ENCODE peak calls at places on chromosomes 16 and 17, in ten cellular contexts. W, D, P, E, M, Q, F, I, S and G are unnamed samples.

GRCh38 chr16:48586083-48586482 is 23.9 kb downstream of the N4BP1 start:
- DNase-seq in W (no peak), I (no peak), D (no peak), E (no peak), M (no peak), Q (no peak), F (no peak), P (no peak), S (no peak), G (no peak)

GRCh38 chr16:1989826-1990335 is at the start of gene SYNGR3:
- DNase-seq in Q (no peak), I (no peak), M (no peak), D (no peak), P (no peak), E (no peak), F (no peak), W (no peak), S (no peak), G (no peak)

GRCh38 chr16:4833584-4833983 is 13.5 kb downstream of the GLYR1 start:
- DNase-seq in F (no peak), S (no peak), I (no peak), D (no peak), E (no peak), W (no peak), M (no peak), Q (no peak), P (no peak), G (no peak)

GRCh38 chr17:48127371-48128051 is 19.9 kb downstream of the SNX11 start:
- DNase-seq in S (no peak), Q (peak), W (peak), I (no peak), F (no peak), D (peak), P (no peak), M (no peak), E (peak), G (peak)

GRCh38 chr17:36901506-36901905 is 35.8 kb upstream of the LHX1 start:
- DNase-seq in P (no peak), E (peak), M (no peak), Q (peak), F (no peak), S (no peak), I (no peak), D (peak), W (peak), G (no peak)

GRCh38 chr16:79609861-79610260 is 9.3 kb upstream of the MAF start:
- DNase-seq in I (no peak), P (no peak), D (no peak), W (no peak), Q (peak), S (no peak), F (no peak), E (no peak), M (no peak), G (no peak)

GRCh38 chr16:22296225-22297113 is 740 bp upstream of the POLR3E start:
- DNase-seq in I (no peak), W (no peak), M (no peak), Q (peak), S (no peak), D (peak), F (no peak), E (no peak), P (no peak), G (no peak)

GRCh38 chr16:50933257-50933656 is 191.4 kb downstream of the CYLD start:
- DNase-seq in I (no peak), M (no peak), E (peak), F (no peak), D (no peak), S (no peak), Q (no peak), P (no peak), W (no peak), G (no peak)

GRCh38 chr17:83142619-83143018 is 63.2 kb downstream of the METRNL start:
- DNase-seq in I (no peak), F (no peak), Q (no peak), P (no peak), D (no peak), M (no peak), W (no peak), S (no peak), E (no peak), G (no peak)

GRCh38 chr17:12568358-12569251 is 97.1 kb upstream of the MYOCD start:
- DNase-seq in Q (peak), I (no peak), E (no peak), S (no peak), F (no peak), W (peak), P (no peak), M (no peak), D (no peak), G (no peak)

GRCh38 chr16:85759631-85760419 is 8.9 kb upstream of the C16orf74 start:
- DNase-seq in E (no peak), F (peak), S (no peak), D (no peak), I (no peak), W (no peak), M (no peak), P (peak), Q (no peak), G (no peak)

GRCh38 chr17:66739553-66739952 is 95.4 kb upstream of the CACNG5 start:
- DNase-seq in E (no peak), F (no peak), I (no peak), M (no peak), S (no peak), Q (no peak), P (no peak), D (no peak), W (no peak), G (no peak)

GRCh38 chr17:30929081-30929633 is 7.4 kb downstream of the ADAP2 start:
- DNase-seq in P (no peak), M (no peak), E (no peak), Q (no peak), F (no peak), D (no peak), W (no peak), S (no peak), I (no peak), G (no peak)

GRCh38 chr17:36525888-36526287 is 8.8 kb downstream of the MYO19 start:
- DNase-seq in I (no peak), Q (no peak), D (no peak), E (no peak), P (no peak), F (no peak), S (no peak), W (no peak), M (no peak), G (no peak)

GRCh38 chr17:71790791-71791190 is 330.0 kb upstream of the SOX9 start:
- DNase-seq in P (no peak), M (no peak), I (no peak), Q (peak), S (no peak), E (no peak), F (no peak), W (peak), D (no peak), G (no peak)

GRCh38 chr17:4967539-4968165 is at the start of gene SPAG7:
- DNase-seq in P (peak), F (peak), S (peak), W (peak), I (peak), E (peak), Q (peak), D (peak), M (peak), G (peak)

GRCh38 chr16:27725271-27726010 is 175.5 kb downstream of the KATNIP start:
- DNase-seq in S (no peak), D (no peak), Q (no peak), I (no peak), F (no peak), M (no peak), P (no peak), E (no peak), W (no peak), G (no peak)

GRCh38 chr16:86952769-86953168 is 364.4 kb downstream of the C16orf95 start:
- DNase-seq in Q (no peak), P (no peak), E (peak), F (no peak), D (no peak), W (peak), I (no peak), S (no peak), M (no peak), G (no peak)

GRCh38 chr17:65071861-65072260 is 15.3 kb upstream of the GNA13 start:
- DNase-seq in W (no peak), F (no peak), E (peak), I (no peak), D (no peak), Q (peak), S (no peak), M (no peak), P (no peak), G (no peak)

GRCh38 chr16:81210807-81211206 is 27.7 kb upstream of the BCO1 start:
- DNase-seq in D (peak), W (no peak), Q (no peak), E (no peak), I (no peak), F (no peak), P (no peak), S (no peak), M (no peak), G (no peak)

GRCh38 chr17:45851873-45852272 is 7.2 kb downstream of the SPPL2C start:
- DNase-seq in P (no peak), W (no peak), D (no peak), Q (no peak), M (no peak), I (no peak), S (no peak), E (no peak), F (no peak), G (no peak)

GRCh38 chr16:56246051-56246817 is 54.9 kb downstream of the GNAO1 start:
- DNase-seq in W (no peak), F (no peak), P (no peak), S (no peak), I (no peak), D (no peak), M (no peak), Q (peak), E (peak), G (no peak)

GRCh38 chr16:67146523-67147357 is 4.1 kb downstream of the B3GNT9 start:
- DNase-seq in E (no peak), M (no peak), P (no peak), Q (no peak), D (no peak), S (no peak), W (peak), I (no peak), F (no peak), G (no peak)

GRCh38 chr17:10744509-10745000 is 14.7 kb upstream of the TMEM220 start:
- DNase-seq in E (no peak), P (peak), W (no peak), D (no peak), M (no peak), Q (no peak), S (no peak), F (peak), I (peak), G (no peak)

GRCh38 chr17:76843703-76844484 is 24.3 kb upstream of the MGAT5B start:
- DNase-seq in P (no peak), W (peak), F (no peak), Q (no peak), S (no peak), E (peak), I (no peak), M (no peak), D (no peak), G (no peak)

GRCh38 chr16:79253100-79253631 is 347.4 kb downstream of the MAF start:
- DNase-seq in Q (no peak), S (no peak), D (no peak), W (no peak), E (no peak), P (no peak), F (peak), M (no peak), I (no peak), G (no peak)

GRCh38 chr17:36972186-36972686 is 23.5 kb downstream of the AATF start:
- DNase-seq in P (no peak), S (no peak), D (no peak), I (no peak), F (no peak), Q (no peak), W (peak), M (no peak), E (peak), G (no peak)

GRCh38 chr17:64504769-64505319 is 1.2 kb downstream of the DDX5 start:
- DNase-seq in I (no peak), Q (peak), S (no peak), D (peak), F (no peak), P (no peak), W (peak), M (no peak), E (no peak), G (no peak)

GRCh38 chr17:32546031-32546444 is 59.2 kb downstream of the CDK5R1 start:
- DNase-seq in D (peak), M (no peak), I (no peak), W (peak), S (no peak), Q (no peak), E (no peak), F (no peak), P (no peak), G (no peak)

GRCh38 chr17:37848690-37849616 is 75.3 kb upstream of the TBC1D3K start:
- DNase-seq in I (no peak), Q (peak), S (no peak), F (no peak), W (peak), D (no peak), M (no peak), E (peak), P (no peak), G (no peak)

GRCh38 chr17:57051886-57052342 is 33.1 kb upstream of the AKAP1 start:
- DNase-seq in Q (peak), I (no peak), M (peak), P (no peak), E (no peak), S (no peak), F (no peak), D (no peak), W (no peak), G (no peak)

GRCh38 chr17:74864866-74865395 is 5.2 kb upstream of the GRIN2C start:
- DNase-seq in W (peak), E (peak), I (peak), M (peak), S (peak), P (peak), Q (peak), D (peak), F (peak), G (peak)

GRCh38 chr16:88790312-88791150 is 5.5 kb upstream of the PIEZO1 start:
- DNase-seq in I (peak), D (no peak), S (peak), Q (no peak), P (peak), M (no peak), E (no peak), W (peak), F (peak), G (no peak)

GRCh38 chr16:12976491-12976890 is 75.1 kb downstream of the SHISA9 start:
- DNase-seq in P (no peak), Q (no peak), I (no peak), S (no peak), F (no peak), E (no peak), M (no peak), W (no peak), D (no peak), G (no peak)

GRCh38 chr17:49483588-49484509 is 11.2 kb upstream of the NGFR start:
- DNase-seq in W (no peak), Q (no peak), P (no peak), S (no peak), M (no peak), F (no peak), D (no peak), E (no peak), I (no peak), G (no peak)